ENCODE peak calls at places on chromosomes 4 and X, in nine cellular contexts. G, N, U, W, C, I, A, L and R are unnamed samples.

GRCh38 chrX:136867096-136867491 is 13.4 kb downstream of the RBMX start:
- DNase-seq in G (no peak), N (no peak), U (no peak), W (no peak), C (no peak), I (no peak), A (no peak), L (no peak), R (no peak)

GRCh38 chr4:6644792-6645530 is 4.5 kb downstream of the MRFAP1 start:
- DNase-seq in G (no peak), N (no peak), U (peak; percentile 34), W (peak; percentile 16), C (no peak), I (no peak), A (no peak), L (no peak), R (no peak)

GRCh38 chr4:181822005-181822375 is 421.2 kb upstream of the TENM3 start:
- DNase-seq in G (no peak), N (no peak), U (peak; percentile 81), W (no peak), C (no peak), I (no peak), A (no peak), L (no peak), R (no peak)

GRCh38 chr4:25190407-25190806 is 30.2 kb upstream of the SEPSECS start:
- DNase-seq in G (no peak), N (no peak), U (no peak), W (no peak), C (no peak), I (peak; percentile 17), A (no peak), L (no peak), R (peak; percentile 5)

GRCh38 chrX:65502618-65503017 is 32.0 kb downstream of the LAS1L start:
- DNase-seq in G (no peak), N (no peak), U (no peak), W (no peak), C (no peak), I (no peak), A (no peak), L (no peak), R (no peak)

GRCh38 chr4:109378511-109378910 is 55.1 kb upstream of the SEC24B start:
- DNase-seq in G (no peak), N (no peak), U (no peak), W (no peak), C (no peak), I (no peak), A (no peak), L (no peak), R (no peak)

GRCh38 chr4:124713213-124713592 is 671 bp upstream of the ANKRD50 start:
- DNase-seq in G (no peak), N (peak; percentile 68), U (peak; percentile 86), W (peak; percentile 88), C (no peak), I (peak; percentile 60), A (peak; percentile 67), L (peak; percentile 67), R (peak; percentile 88)

GRCh38 chr4:151541438-151542071 is 132.6 kb downstream of the FHIP1A start:
- DNase-seq in G (no peak), N (no peak), U (no peak), W (no peak), C (no peak), I (no peak), A (peak; percentile 6), L (peak; percentile 71), R (no peak)

GRCh38 chrX:152926279-152926678 is 28.4 kb downstream of the ZNF185 start:
- DNase-seq in G (no peak), N (peak; percentile 53), U (peak; percentile 90), W (no peak), C (no peak), I (peak; percentile 22), A (peak; percentile 81), L (peak; percentile 81), R (peak; percentile 8)

GRCh38 chrX:106168107-106168506 is at the start of gene PWWP3B:
- DNase-seq in G (no peak), N (no peak), U (peak; percentile 63), W (no peak), C (no peak), I (peak; percentile 23), A (peak; percentile 73), L (peak; percentile 61), R (no peak)

GRCh38 chr4:12471193-12471592 is 1012.9 kb downstream of the RAB28 start:
- DNase-seq in G (no peak), N (no peak), U (no peak), W (no peak), C (no peak), I (no peak), A (no peak), L (no peak), R (no peak)

GRCh38 chr4:73740353-73740778 is at the start of gene CXCL8:
- DNase-seq in G (no peak), N (peak; percentile 78), U (peak; percentile 87), W (no peak), C (no peak), I (peak; percentile 70), A (peak; percentile 78), L (peak; percentile 58), R (peak; percentile 28)
- TF ChIP-seq POLR2A in G (no peak), N (peak; percentile 48), U (peak; percentile 15), W (no peak), C (no peak), I (no peak), A (peak; percentile 44), L (no peak), R (peak; percentile 82)

DNA sequence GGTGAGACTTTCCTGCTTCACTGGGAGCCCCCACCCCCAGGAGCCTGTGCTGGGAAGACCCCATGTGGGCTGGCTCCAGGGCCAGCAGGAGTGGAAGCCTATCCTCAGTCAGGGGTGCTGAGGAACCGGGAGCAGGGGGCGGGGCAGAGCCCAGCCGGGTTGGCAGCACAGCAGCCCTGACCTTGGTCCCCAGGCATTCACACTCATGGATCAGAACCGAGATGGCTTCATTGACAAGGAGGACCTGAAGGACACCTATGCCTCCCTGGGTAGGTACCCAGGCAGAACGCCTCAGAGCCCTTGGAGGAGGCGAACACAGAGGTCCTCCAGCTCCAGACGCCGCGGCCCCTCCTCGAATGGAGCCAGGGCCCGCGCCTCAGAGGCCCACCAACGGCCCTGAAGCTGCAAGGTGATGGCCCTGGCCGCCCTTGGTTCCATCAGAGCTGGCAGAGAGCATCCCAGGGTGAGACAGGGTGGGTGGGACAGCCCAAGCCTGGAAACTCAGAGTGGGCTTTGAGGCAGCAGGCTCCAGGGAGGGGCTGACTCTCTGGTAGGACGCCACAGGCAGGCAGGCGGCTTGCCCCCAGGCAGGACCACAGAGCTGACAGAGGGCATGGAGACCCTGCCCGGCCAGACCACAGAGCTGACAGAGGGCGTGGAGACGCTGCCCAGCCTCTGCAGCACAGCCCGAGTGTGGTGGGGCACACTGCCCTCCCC is 4.6 kb downstream of the MYL5 start:
- DNase-seq in G (no peak), N (no peak), U (peak; percentile 66), W (peak; percentile 78), C (no peak), I (no peak), A (no peak), L (no peak), R (no peak)
- TF ChIP-seq POLR2A in G (no peak), N (no peak), U (no peak), W (no peak), C (no peak), I (no peak), A (no peak), L (no peak), R (peak; percentile 4)

GRCh38 chr4:99091174-99091573 is 2.6 kb upstream of the ADH5 start:
- DNase-seq in G (no peak), N (no peak), U (no peak), W (no peak), C (no peak), I (no peak), A (no peak), L (no peak), R (no peak)

GRCh38 chr4:99084595-99084994 is 4.0 kb downstream of the ADH5 start:
- DNase-seq in G (no peak), N (no peak), U (no peak), W (no peak), C (no peak), I (no peak), A (no peak), L (no peak), R (no peak)

GRCh38 chr4:99090511-99090910 is 1.9 kb upstream of the ADH5 start:
- DNase-seq in G (no peak), N (no peak), U (no peak), W (no peak), C (no peak), I (no peak), A (no peak), L (no peak), R (no peak)

GRCh38 chr4:99087887-99088484 is 602 bp downstream of the ADH5 start:
- DNase-seq in G (no peak), N (peak; percentile 81), U (peak; percentile 86), W (peak; percentile 87), C (no peak), I (peak; percentile 69), A (peak; percentile 75), L (peak; percentile 89), R (peak; percentile 78)

DNA sequence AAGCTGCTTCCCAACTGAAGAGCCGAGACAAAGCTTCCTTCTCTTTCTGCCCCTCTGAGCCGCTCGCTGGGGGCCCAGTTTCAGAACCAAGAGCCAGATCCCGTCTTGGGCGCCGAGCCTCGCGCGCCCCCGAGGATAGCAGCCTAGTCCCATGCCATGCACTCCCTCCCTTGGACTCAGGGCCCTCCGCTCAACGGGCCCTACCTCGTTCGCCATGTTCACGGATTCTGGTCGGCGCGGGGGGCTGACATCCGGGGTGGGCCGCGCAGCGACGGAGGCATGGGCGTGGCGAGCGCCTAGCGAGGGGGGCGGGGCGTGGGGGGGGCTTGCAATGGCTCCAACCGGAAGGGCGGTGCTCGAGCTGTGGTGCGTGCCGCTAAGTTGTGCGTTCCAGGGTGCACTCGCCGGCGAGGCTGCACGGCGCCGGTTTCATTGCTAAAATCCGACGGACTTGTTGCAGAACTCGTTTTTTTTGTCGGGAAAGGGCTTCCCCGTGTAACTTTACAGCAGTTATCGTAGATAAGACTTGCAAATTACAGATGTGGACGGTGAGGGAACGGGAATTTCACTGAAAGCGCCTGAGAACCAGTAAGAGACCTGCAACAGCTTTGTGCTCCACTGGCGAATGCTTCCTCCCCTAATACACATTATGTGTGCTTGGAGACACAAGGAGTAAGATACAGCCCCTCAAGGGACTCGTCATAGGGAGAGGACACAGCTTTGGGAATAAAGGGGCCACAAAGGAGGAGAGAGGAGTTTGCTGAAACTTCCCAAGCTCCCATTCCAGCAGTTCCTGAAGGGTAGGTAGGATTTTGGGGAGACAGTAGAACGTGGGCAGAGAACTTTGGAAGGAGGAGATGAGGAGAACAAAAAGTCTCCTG is at the start of gene ADH5:
- DNase-seq in G (peak; percentile 60), N (peak; percentile 91), U (peak; percentile 92), W (peak; percentile 95), C (peak; percentile 51), I (peak; percentile 92), A (peak; percentile 90), L (peak; percentile 90), R (peak; percentile 95)
- TF ChIP-seq POLR2A in G (peak; percentile 94), N (peak; percentile 85), U (peak; percentile 85), W (no peak), C (peak; percentile 96), I (peak; percentile 95), A (peak; percentile 94), L (peak; percentile 84), R (peak; percentile 91)

GRCh38 chr4:78781925-78782324 is 5.8 kb downstream of the BMP2K start:
- DNase-seq in G (no peak), N (no peak), U (no peak), W (no peak), C (no peak), I (no peak), A (no peak), L (no peak), R (no peak)
- TF ChIP-seq POLR2A in G (no peak), N (no peak), U (no peak), W (no peak), C (no peak), I (no peak), A (no peak), L (no peak), R (no peak)

GRCh38 chr4:42410446-42410845 is 13.2 kb downstream of the SHISA3 start:
- DNase-seq in G (no peak), N (no peak), U (no peak), W (no peak), C (no peak), I (no peak), A (no peak), L (no peak), R (no peak)
- TF ChIP-seq POLR2A in G (no peak), N (no peak), U (no peak), W (no peak), C (no peak), I (no peak), A (no peak), L (no peak), R (no peak)